ENCODE peak calls at places on chromosomes 5 and 9, in six cellular contexts. P, N, A, C, U and Z are unnamed samples.

GRCh38 chr9:16410601-16411285 is 459.7 kb downstream of the BNC2 start:
- DNase-seq in C (peak), N (peak), U (no peak), P (peak), A (no peak), Z (peak)

GRCh38 chr5:137156175-137156574 is 343.0 kb downstream of the SPOCK1 start:
- DNase-seq in N (no peak), C (no peak), U (no peak), A (no peak), P (no peak), Z (no peak)

GRCh38 chr5:109390188-109390587 is 19.6 kb downstream of the PJA2 start:
- DNase-seq in A (no peak), C (no peak), P (no peak), N (no peak), U (no peak), Z (no peak)

GRCh38 chr9:133597316-133597957 is 11.8 kb downstream of the FAM163B start:
- DNase-seq in U (no peak), P (peak), N (peak), A (no peak), C (peak), Z (no peak)

GRCh38 chr5:180026320-180026719 is 45.2 kb downstream of the RNF130 start:
- DNase-seq in U (no peak), A (no peak), P (peak), C (no peak), N (peak), Z (peak)

GRCh38 chr5:167050568-167051214 is 1240.8 kb upstream of the WWC1 start:
- DNase-seq in A (no peak), U (no peak), N (peak), C (no peak), P (peak), Z (no peak)

GRCh38 chr5:96743065-96743768 is 64.5 kb downstream of the ERAP1 start:
- DNase-seq in A (no peak), N (peak), P (peak), C (no peak), U (no peak), Z (peak)

GRCh38 chr5:72465601-72466563 is 41.3 kb downstream of the ZNF366 start:
- DNase-seq in N (peak), U (no peak), C (no peak), A (peak), P (no peak), Z (peak)

GRCh38 chr9:89598926-89599325 is 5.9 kb upstream of the GADD45G start:
- DNase-seq in A (no peak), U (no peak), C (no peak), P (no peak), N (no peak), Z (no peak)

GRCh38 chr5:141094481-141095262 is at the start of gene PCDHB2:
- DNase-seq in U (peak), N (peak), A (no peak), C (peak), P (peak), Z (peak)

GRCh38 chr5:137754236-137754960 is at the start of gene HNRNPA0:
- DNase-seq in P (peak), A (peak), U (peak), C (peak), N (peak), Z (peak)

GRCh38 chr5:157857821-157858526 is 971 bp downstream of the CLINT1 start:
- DNase-seq in U (no peak), P (peak), C (no peak), A (no peak), N (peak), Z (peak)

GRCh38 chr5:128764910-128765309 is 200.4 kb upstream of the SLC27A6 start:
- DNase-seq in N (no peak), C (no peak), A (no peak), P (no peak), U (no peak), Z (no peak)

GRCh38 chr9:78954286-78954685 is 617.5 kb upstream of the TLE4 start:
- DNase-seq in U (no peak), N (peak), P (no peak), C (no peak), A (no peak), Z (peak)

GRCh38 chr9:108271646-108272349 is 584.0 kb downstream of the ACTL7B start:
- DNase-seq in A (no peak), N (peak), C (peak), U (peak), P (peak), Z (peak)

GRCh38 chr9:113746486-113746885 is 129.6 kb upstream of the ZNF618 start:
- DNase-seq in N (no peak), U (no peak), P (no peak), C (no peak), A (no peak), Z (no peak)

GRCh38 chr5:30376848-30377247 is 816.6 kb upstream of the CDH6 start:
- DNase-seq in C (no peak), P (no peak), A (no peak), N (no peak), U (no peak), Z (peak)

GRCh38 chr5:130102375-130102774 is 198.1 kb downstream of the CHSY3 start:
- DNase-seq in U (no peak), A (no peak), P (no peak), N (no peak), C (no peak), Z (no peak)

GRCh38 chr5:89471556-89471955 is 588.6 kb upstream of the MEF2C start:
- DNase-seq in A (no peak), C (no peak), P (no peak), U (no peak), N (peak), Z (peak)

GRCh38 chr5:143206194-143207053 is 197.1 kb downstream of the NR3C1 start:
- DNase-seq in P (no peak), N (no peak), C (no peak), U (no peak), A (no peak), Z (no peak)

GRCh38 chr9:34406219-34406618 is 29.5 kb upstream of the MYORG start:
- DNase-seq in N (no peak), P (no peak), A (no peak), U (no peak), C (no peak), Z (no peak)

GRCh38 chr9:133600747-133601146 is 8.4 kb downstream of the FAM163B start:
- DNase-seq in P (no peak), C (no peak), U (no peak), A (no peak), N (no peak), Z (no peak)

GRCh38 chr5:128349044-128349629 is 188.9 kb downstream of the FBN2 start:
- DNase-seq in A (no peak), U (peak), C (no peak), N (no peak), P (no peak), Z (peak)

GRCh38 chr5:56152437-56152836 is 80.7 kb downstream of the ANKRD55 start:
- DNase-seq in A (no peak), C (no peak), U (no peak), P (no peak), N (no peak), Z (no peak)

GRCh38 chr5:143581148-143581547 is 177.7 kb upstream of the NR3C1 start:
- DNase-seq in N (no peak), C (no peak), A (no peak), U (no peak), P (no peak), Z (no peak)